ENCODE peak calls at places on chromosomes 12 and 14, in five cellular contexts. Q is skeletal muscle cell; S is hippocampal formation; C is stimulated activated CD8-positive, alpha-beta memory T cell treated with anti-CD3 and anti-CD28 coated beads, Interleukin-4, amount 100 ng/mL, for 24 hours; H is RWPE2. I is an unnamed sample.

GRCh38 chr14:85528080-85528881 is 1.7 kb upstream of the FLRT2 start:
- DNase-seq in Q (peak; percentile 79), C (no peak), S (peak; percentile 80), H (no peak), I (peak; percentile 69)

GRCh38 chr14:92944976-92945375 is 22.0 kb downstream of the CHGA start:
- DNase-seq in H (no peak), Q (no peak), S (no peak), C (no peak), I (no peak)

GRCh38 chr12:50024804-50025186 is 499 bp downstream of the RACGAP1 start:
- DNase-seq in Q (no peak), H (no peak), C (no peak), S (no peak), I (no peak)

GRCh38 chr12:19893514-19893913 is 454.2 kb downstream of the AEBP2 start:
- DNase-seq in C (no peak), H (no peak), Q (no peak), S (no peak), I (no peak)

GRCh38 chr12:75964150-75964549 is 67.4 kb downstream of the PHLDA1 start:
- DNase-seq in Q (no peak), S (no peak), C (no peak), H (no peak), I (no peak)

GRCh38 chr12:52990206-52990605 is 16.1 kb upstream of the EIF4B start:
- DNase-seq in S (no peak), H (peak; percentile 2), Q (no peak), C (no peak), I (no peak)

GRCh38 chr14:104443391-104444158 is 136.0 kb upstream of the C14orf180 start:
- DNase-seq in C (no peak), Q (no peak), H (no peak), S (no peak), I (no peak)

GRCh38 chr14:50002926-50003212 is 110.0 kb downstream of the ARF6 start:
- DNase-seq in H (no peak), S (no peak), C (no peak), Q (no peak), I (no peak)

GRCh38 chr12:19181666-19182426 is 52.3 kb downstream of the PLEKHA5 start:
- DNase-seq in S (peak; percentile 36), H (no peak), C (no peak), Q (no peak), I (no peak)

GRCh38 chr12:59632408-59632807 is 36.6 kb downstream of the SLC16A7 start:
- DNase-seq in H (no peak), C (no peak), S (no peak), Q (no peak), I (no peak)

GRCh38 chr14:33040548-33041140 is 102.0 kb downstream of the NPAS3 start:
- DNase-seq in Q (no peak), C (no peak), S (no peak), H (no peak), I (no peak)